ENCODE peak calls at places on chromosomes 13 and 19, in ten cellular contexts. One of them, this sample, is unnamed.

GRCh38 chr19:21439372-21439771 is 42.4 kb downstream of the ZNF493 start:
- DNase-seq in aorta: no peak
- DNase-seq in dorsolateral prefrontal cortex: no peak
- DNase-seq in A549: no peak
- DNase-seq in small intestine: no peak
- DNase-seq in ovary: peak; percentile 59
- DNase-seq in MM.1S: no peak
- DNase-seq in AG04450: no peak
- DNase-seq in GM23338: no peak
- DNase-seq in heart right ventricle: no peak
- DNase-seq in this sample: no peak

GRCh38 chr19:16836115-16836905 is 7.1 kb downstream of the SIN3B start:
- DNase-seq in aorta: no peak
- DNase-seq in dorsolateral prefrontal cortex: no peak
- DNase-seq in A549: no peak
- DNase-seq in small intestine: no peak
- DNase-seq in ovary: no peak
- DNase-seq in MM.1S: no peak
- DNase-seq in AG04450: no peak
- DNase-seq in GM23338: peak; percentile 51
- DNase-seq in heart right ventricle: no peak
- DNase-seq in this sample: no peak

GRCh38 chr13:109093988-109094387 is 464.6 kb downstream of the MYO16 start:
- DNase-seq in aorta: no peak
- DNase-seq in dorsolateral prefrontal cortex: no peak
- DNase-seq in A549: no peak
- DNase-seq in small intestine: no peak
- DNase-seq in ovary: no peak
- DNase-seq in MM.1S: no peak
- DNase-seq in AG04450: no peak
- DNase-seq in GM23338: no peak
- DNase-seq in heart right ventricle: no peak
- DNase-seq in this sample: no peak

GRCh38 chr19:4075373-4075772 is 8.7 kb upstream of the ZBTB7A start:
- DNase-seq in aorta: no peak
- DNase-seq in dorsolateral prefrontal cortex: no peak
- DNase-seq in A549: no peak
- DNase-seq in small intestine: no peak
- DNase-seq in ovary: no peak
- DNase-seq in MM.1S: no peak
- DNase-seq in AG04450: no peak
- DNase-seq in GM23338: no peak
- DNase-seq in heart right ventricle: no peak
- DNase-seq in this sample: no peak

GRCh38 chr13:74406439-74406838 is 272.2 kb upstream of the KLF12 start:
- DNase-seq in aorta: no peak
- DNase-seq in dorsolateral prefrontal cortex: no peak
- DNase-seq in A549: no peak
- DNase-seq in small intestine: no peak
- DNase-seq in ovary: no peak
- DNase-seq in MM.1S: no peak
- DNase-seq in AG04450: no peak
- DNase-seq in GM23338: no peak
- DNase-seq in heart right ventricle: no peak
- DNase-seq in this sample: no peak

GRCh38 chr13:42420304-42420703 is 148.4 kb downstream of the AKAP11 start:
- DNase-seq in aorta: no peak
- DNase-seq in dorsolateral prefrontal cortex: no peak
- DNase-seq in A549: no peak
- DNase-seq in small intestine: no peak
- DNase-seq in ovary: no peak
- DNase-seq in MM.1S: no peak
- DNase-seq in AG04450: no peak
- DNase-seq in GM23338: no peak
- DNase-seq in heart right ventricle: no peak
- DNase-seq in this sample: no peak

GRCh38 chr13:31009166-31009565 is 76.7 kb downstream of the TEX26 start:
- DNase-seq in aorta: no peak
- DNase-seq in dorsolateral prefrontal cortex: no peak
- DNase-seq in A549: no peak
- DNase-seq in small intestine: no peak
- DNase-seq in ovary: no peak
- DNase-seq in MM.1S: no peak
- DNase-seq in AG04450: no peak
- DNase-seq in GM23338: no peak
- DNase-seq in heart right ventricle: no peak
- DNase-seq in this sample: no peak

GRCh38 chr19:2051771-2052704 is 994 bp upstream of the MKNK2 start:
- DNase-seq in aorta: no peak
- DNase-seq in dorsolateral prefrontal cortex: no peak
- DNase-seq in A549: no peak
- DNase-seq in small intestine: peak; percentile 56
- DNase-seq in ovary: peak; percentile 83
- DNase-seq in MM.1S: no peak
- DNase-seq in AG04450: no peak
- DNase-seq in GM23338: no peak
- DNase-seq in heart right ventricle: peak; percentile 76
- DNase-seq in this sample: peak; percentile 69

GRCh38 chr19:47274891-47275865 is 493 bp downstream of the INAFM1 start:
- DNase-seq in aorta: no peak
- DNase-seq in dorsolateral prefrontal cortex: peak; percentile 34
- DNase-seq in A549: no peak
- DNase-seq in small intestine: no peak
- DNase-seq in ovary: peak; percentile 67
- DNase-seq in MM.1S: no peak
- DNase-seq in AG04450: no peak
- DNase-seq in GM23338: peak; percentile 62
- DNase-seq in heart right ventricle: peak; percentile 52
- DNase-seq in this sample: peak; percentile 51

GRCh38 chr19:50567052-50567841 is 988 bp downstream of the LRRC4B start:
- DNase-seq in aorta: no peak
- DNase-seq in dorsolateral prefrontal cortex: no peak
- DNase-seq in A549: no peak
- DNase-seq in small intestine: no peak
- DNase-seq in ovary: no peak
- DNase-seq in MM.1S: no peak
- DNase-seq in AG04450: no peak
- DNase-seq in GM23338: peak; percentile 65
- DNase-seq in heart right ventricle: no peak
- DNase-seq in this sample: no peak

GRCh38 chr19:12202250-12202649 is 39.4 kb downstream of the ZNF136 start:
- DNase-seq in aorta: no peak
- DNase-seq in dorsolateral prefrontal cortex: no peak
- DNase-seq in A549: no peak
- DNase-seq in small intestine: peak; percentile 61
- DNase-seq in ovary: no peak
- DNase-seq in MM.1S: no peak
- DNase-seq in AG04450: no peak
- DNase-seq in GM23338: peak; percentile 81
- DNase-seq in heart right ventricle: peak; percentile 16
- DNase-seq in this sample: peak; percentile 54

DNA sequence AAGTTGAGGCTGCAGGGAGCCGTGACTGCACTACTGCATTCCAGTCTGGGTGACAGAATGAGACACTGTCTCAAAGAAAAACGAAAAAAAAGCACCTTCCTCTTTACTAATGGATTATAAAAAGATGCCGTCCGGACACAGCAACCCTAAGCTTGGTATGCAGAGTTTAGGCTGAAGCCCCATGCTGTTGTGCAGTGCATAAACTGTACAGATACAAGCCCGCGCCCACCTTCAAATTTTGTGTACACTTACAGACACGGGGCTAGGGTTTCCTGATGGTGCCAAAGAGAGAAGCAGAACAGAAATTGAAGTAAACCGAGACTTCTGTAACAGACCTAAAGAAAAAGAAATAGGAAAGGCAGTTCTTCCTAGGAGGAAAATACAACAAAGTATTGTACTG is 9.0 kb downstream of the LPAR6 start:
- DNase-seq in aorta: no peak
- DNase-seq in dorsolateral prefrontal cortex: no peak
- DNase-seq in A549: no peak
- DNase-seq in small intestine: no peak
- DNase-seq in ovary: no peak
- DNase-seq in MM.1S: no peak
- DNase-seq in AG04450: no peak
- DNase-seq in GM23338: no peak
- DNase-seq in heart right ventricle: no peak
- DNase-seq in this sample: no peak
- H3K27ac ChIP-seq in aorta: peak overlapping the region; percentile 45
- H3K27ac ChIP-seq in dorsolateral prefrontal cortex: no peak overlapping the region
- H3K27ac ChIP-seq in A549: no peak overlapping the region
- H3K27ac ChIP-seq in small intestine: peak overlapping the region; percentile 72
- H3K27ac ChIP-seq in ovary: no peak overlapping the region
- H3K27ac ChIP-seq in MM.1S: no peak overlapping the region
- H3K27ac ChIP-seq in AG04450: no peak overlapping the region
- H3K27ac ChIP-seq in GM23338: no peak overlapping the region
- H3K27ac ChIP-seq in heart right ventricle: peak overlapping the region; percentile 12
- H3K27ac ChIP-seq in this sample: no peak overlapping the region

GRCh38 chr13:44373601-44374347 is at the start of gene SERP2:
- DNase-seq in aorta: peak; percentile 76
- DNase-seq in dorsolateral prefrontal cortex: peak; percentile 53
- DNase-seq in A549: no peak
- DNase-seq in small intestine: no peak
- DNase-seq in ovary: peak; percentile 62
- DNase-seq in MM.1S: no peak
- DNase-seq in AG04450: no peak
- DNase-seq in GM23338: peak; percentile 84
- DNase-seq in heart right ventricle: peak; percentile 41
- DNase-seq in this sample: no peak

GRCh38 chr13:44373247-44373600 is 400 bp upstream of the SERP2 start:
- DNase-seq in aorta: no peak
- DNase-seq in dorsolateral prefrontal cortex: no peak
- DNase-seq in A549: no peak
- DNase-seq in small intestine: no peak
- DNase-seq in ovary: no peak
- DNase-seq in MM.1S: no peak
- DNase-seq in AG04450: no peak
- DNase-seq in GM23338: peak; percentile 44
- DNase-seq in heart right ventricle: no peak
- DNase-seq in this sample: no peak

GRCh38 chr13:44371421-44371820 is 2.2 kb upstream of the SERP2 start:
- DNase-seq in aorta: no peak
- DNase-seq in dorsolateral prefrontal cortex: no peak
- DNase-seq in A549: no peak
- DNase-seq in small intestine: no peak
- DNase-seq in ovary: no peak
- DNase-seq in MM.1S: no peak
- DNase-seq in AG04450: no peak
- DNase-seq in GM23338: no peak
- DNase-seq in heart right ventricle: no peak
- DNase-seq in this sample: no peak

GRCh38 chr13:44378277-44378676 is 4.7 kb downstream of the SERP2 start:
- DNase-seq in aorta: no peak
- DNase-seq in dorsolateral prefrontal cortex: no peak
- DNase-seq in A549: no peak
- DNase-seq in small intestine: no peak
- DNase-seq in ovary: no peak
- DNase-seq in MM.1S: no peak
- DNase-seq in AG04450: no peak
- DNase-seq in GM23338: no peak
- DNase-seq in heart right ventricle: no peak
- DNase-seq in this sample: no peak

GRCh38 chr13:44374348-44374712 is 706 bp downstream of the SERP2 start:
- DNase-seq in aorta: no peak
- DNase-seq in dorsolateral prefrontal cortex: no peak
- DNase-seq in A549: no peak
- DNase-seq in small intestine: no peak
- DNase-seq in ovary: no peak
- DNase-seq in MM.1S: no peak
- DNase-seq in AG04450: no peak
- DNase-seq in GM23338: no peak
- DNase-seq in heart right ventricle: no peak
- DNase-seq in this sample: no peak
- H3K4me3 ChIP-seq in aorta: peak overlapping the region; percentile 63
- H3K4me3 ChIP-seq in dorsolateral prefrontal cortex: peak overlapping the region; percentile 85
- H3K4me3 ChIP-seq in A549: no peak overlapping the region
- H3K4me3 ChIP-seq in small intestine: no peak overlapping the region
- H3K4me3 ChIP-seq in ovary: peak overlapping the region; percentile 51
- H3K4me3 ChIP-seq in MM.1S: no peak overlapping the region
- H3K4me3 ChIP-seq in AG04450: peak overlapping the region; percentile 20
- H3K4me3 ChIP-seq in GM23338: peak overlapping the region; percentile 47
- H3K4me3 ChIP-seq in heart right ventricle: peak overlapping the region; percentile 73
- H3K4me3 ChIP-seq in this sample: no peak overlapping the region

GRCh38 chr13:39890537-39890936 is 235.1 kb downstream of the COG6 start:
- DNase-seq in aorta: no peak
- DNase-seq in dorsolateral prefrontal cortex: no peak
- DNase-seq in A549: no peak
- DNase-seq in small intestine: no peak
- DNase-seq in ovary: no peak
- DNase-seq in MM.1S: no peak
- DNase-seq in AG04450: no peak
- DNase-seq in GM23338: no peak
- DNase-seq in heart right ventricle: no peak
- DNase-seq in this sample: no peak

GRCh38 chr13:39894586-39894985 is 239.1 kb downstream of the COG6 start:
- DNase-seq in aorta: no peak
- DNase-seq in dorsolateral prefrontal cortex: no peak
- DNase-seq in A549: no peak
- DNase-seq in small intestine: no peak
- DNase-seq in ovary: no peak
- DNase-seq in MM.1S: no peak
- DNase-seq in AG04450: no peak
- DNase-seq in GM23338: no peak
- DNase-seq in heart right ventricle: no peak
- DNase-seq in this sample: no peak

GRCh38 chr13:39895254-39895653 is 239.8 kb downstream of the COG6 start:
- DNase-seq in aorta: no peak
- DNase-seq in dorsolateral prefrontal cortex: no peak
- DNase-seq in A549: no peak
- DNase-seq in small intestine: no peak
- DNase-seq in ovary: no peak
- DNase-seq in MM.1S: no peak
- DNase-seq in AG04450: no peak
- DNase-seq in GM23338: no peak
- DNase-seq in heart right ventricle: no peak
- DNase-seq in this sample: no peak

GRCh38 chr13:39893808-39894207 is 238.3 kb downstream of the COG6 start:
- DNase-seq in aorta: no peak
- DNase-seq in dorsolateral prefrontal cortex: no peak
- DNase-seq in A549: no peak
- DNase-seq in small intestine: no peak
- DNase-seq in ovary: no peak
- DNase-seq in MM.1S: no peak
- DNase-seq in AG04450: no peak
- DNase-seq in GM23338: no peak
- DNase-seq in heart right ventricle: no peak
- DNase-seq in this sample: peak; percentile 22

GRCh38 chr13:39892731-39893293 is 237.3 kb downstream of the COG6 start:
- DNase-seq in aorta: no peak
- DNase-seq in dorsolateral prefrontal cortex: no peak
- DNase-seq in A549: no peak
- DNase-seq in small intestine: no peak
- DNase-seq in ovary: no peak
- DNase-seq in MM.1S: no peak
- DNase-seq in AG04450: no peak
- DNase-seq in GM23338: no peak
- DNase-seq in heart right ventricle: peak; percentile 59
- DNase-seq in this sample: peak; percentile 10
- H3K27ac ChIP-seq in aorta: no peak overlapping the region
- H3K27ac ChIP-seq in dorsolateral prefrontal cortex: no peak overlapping the region
- H3K27ac ChIP-seq in A549: no peak overlapping the region
- H3K27ac ChIP-seq in small intestine: no peak overlapping the region
- H3K27ac ChIP-seq in ovary: no peak overlapping the region
- H3K27ac ChIP-seq in MM.1S: no peak overlapping the region
- H3K27ac ChIP-seq in AG04450: no peak overlapping the region
- H3K27ac ChIP-seq in GM23338: no peak overlapping the region
- H3K27ac ChIP-seq in heart right ventricle: peak overlapping the region; percentile 18
- H3K27ac ChIP-seq in this sample: no peak overlapping the region

GRCh38 chr13:37870895-37871550 is 1.5 kb upstream of the TRPC4 start:
- DNase-seq in aorta: no peak
- DNase-seq in dorsolateral prefrontal cortex: no peak
- DNase-seq in A549: no peak
- DNase-seq in small intestine: no peak
- DNase-seq in ovary: no peak
- DNase-seq in MM.1S: no peak
- DNase-seq in AG04450: no peak
- DNase-seq in GM23338: peak; percentile 23
- DNase-seq in heart right ventricle: no peak
- DNase-seq in this sample: no peak
- H3K4me3 ChIP-seq in aorta: no peak overlapping the region
- H3K4me3 ChIP-seq in dorsolateral prefrontal cortex: peak overlapping the region; percentile 66
- H3K4me3 ChIP-seq in A549: no peak overlapping the region
- H3K4me3 ChIP-seq in small intestine: no peak overlapping the region
- H3K4me3 ChIP-seq in ovary: peak overlapping the region; percentile 62
- H3K4me3 ChIP-seq in MM.1S: no peak overlapping the region
- H3K4me3 ChIP-seq in AG04450: peak overlapping the region; percentile 76
- H3K4me3 ChIP-seq in GM23338: no peak overlapping the region
- H3K4me3 ChIP-seq in heart right ventricle: no peak overlapping the region
- H3K4me3 ChIP-seq in this sample: no peak overlapping the region

This sample was measured in Karpas-422.